ENCODE peak calls at places on chromosome 5, in six cellular contexts. J, G, O, F, K and M are unnamed samples.

GRCh38 chr5:134175874-134176522 is 752 bp downstream of the SKP1 start:
- DNase-seq in G (no peak), O (no peak), F (no peak), K (no peak), J (no peak), M (peak)

GRCh38 chr5:134095887-134096589 is 18.4 kb upstream of the TCF7 start:
- DNase-seq in F (no peak), K (no peak), G (no peak), O (no peak), J (no peak), M (no peak)

GRCh38 chr5:76294573-76294972 is 108.5 kb upstream of the IQGAP2 start:
- DNase-seq in K (no peak), G (no peak), J (no peak), O (no peak), F (no peak), M (peak)

GRCh38 chr5:141876628-141877477 is 1.4 kb downstream of the PCDH1 start:
- DNase-seq in J (peak), O (no peak), K (no peak), G (no peak), F (no peak), M (no peak)

GRCh38 chr5:147691134-147691533 is 91.4 kb downstream of the JAKMIP2 start:
- DNase-seq in G (no peak), J (no peak), O (no peak), K (no peak), F (no peak), M (no peak)

GRCh38 chr5:60295423-60295822 is 401.9 kb upstream of the PDE4D start:
- DNase-seq in O (peak), K (peak), G (no peak), F (no peak), J (peak), M (peak)

GRCh38 chr5:133420440-133421301 is 191.7 kb downstream of the FSTL4 start:
- DNase-seq in K (no peak), G (no peak), J (no peak), F (no peak), O (no peak), M (no peak)

GRCh38 chr5:72860499-72860898 is 44.0 kb downstream of the TNPO1 start:
- DNase-seq in J (no peak), K (no peak), G (no peak), F (no peak), O (no peak), M (no peak)

GRCh38 chr5:29382735-29383280 is 1810.7 kb upstream of the CDH6 start:
- DNase-seq in O (no peak), J (no peak), G (no peak), K (no peak), F (no peak), M (peak)

GRCh38 chr5:174288436-174288835 is 242.9 kb downstream of the NSG2 start:
- DNase-seq in G (no peak), K (no peak), O (no peak), J (no peak), F (no peak), M (no peak)

GRCh38 chr5:96537386-96537785 is 104.3 kb upstream of the PCSK1 start:
- DNase-seq in O (no peak), K (no peak), J (no peak), F (no peak), G (no peak), M (peak)

GRCh38 chr5:179311581-179311980 is 33.7 kb downstream of the ADAMTS2 start:
- DNase-seq in J (no peak), O (no peak), F (no peak), K (no peak), G (no peak), M (no peak)

GRCh38 chr5:107544967-107545366 is 125.8 kb downstream of the EFNA5 start:
- DNase-seq in G (no peak), O (no peak), J (no peak), K (no peak), F (no peak), M (no peak)

GRCh38 chr5:179263391-179264052 is 81.7 kb downstream of the ADAMTS2 start:
- DNase-seq in J (peak), G (no peak), O (no peak), K (peak), F (no peak), M (no peak)

GRCh38 chr5:115461506-115462290 is 82.9 kb downstream of the FEM1C start:
- DNase-seq in J (no peak), O (no peak), K (no peak), G (peak), F (no peak), M (no peak)

GRCh38 chr5:72144762-72145161 is 37.5 kb downstream of the MAP1B start:
- DNase-seq in K (no peak), G (no peak), O (no peak), J (no peak), F (no peak), M (no peak)

GRCh38 chr5:60541980-60542379 is 158.0 kb downstream of the DEPDC1B start:
- DNase-seq in G (no peak), K (no peak), F (no peak), J (no peak), O (peak), M (peak)

GRCh38 chr5:119678351-119679028 is 49.1 kb downstream of the FAM170A start:
- DNase-seq in O (no peak), F (no peak), K (no peak), J (no peak), G (no peak), M (no peak)

GRCh38 chr5:2883771-2884170 is 132.3 kb upstream of the IRX2 start:
- DNase-seq in G (no peak), F (no peak), J (no peak), K (no peak), O (no peak), M (no peak)

GRCh38 chr5:21236104-21236503 is 1248.1 kb upstream of the CDH18 start:
- DNase-seq in K (no peak), O (no peak), J (no peak), G (no peak), F (no peak), M (no peak)

GRCh38 chr5:172770374-172770674 is 671 bp downstream of the DUSP1 start:
- DNase-seq in O (no peak), K (no peak), G (no peak), J (no peak), F (no peak), M (no peak)

GRCh38 chr5:96997265-96997859 is 61.5 kb downstream of the LNPEP start:
- DNase-seq in G (peak), F (peak), K (peak), J (no peak), O (no peak), M (peak)

GRCh38 chr5:160511280-160511929 is 89.8 kb downstream of the PTTG1 start:
- DNase-seq in G (no peak), J (no peak), O (no peak), K (no peak), F (no peak), M (no peak)

GRCh38 chr5:160506006-160507004 is 84.7 kb downstream of the PTTG1 start:
- DNase-seq in O (no peak), K (peak), G (no peak), F (no peak), J (peak), M (no peak)

GRCh38 chr5:160508780-160509361 is 87.2 kb downstream of the PTTG1 start:
- DNase-seq in F (peak), K (peak), O (peak), J (peak), G (peak), M (peak)

GRCh38 chr5:160504906-160505305 is 83.3 kb downstream of the PTTG1 start:
- DNase-seq in O (no peak), K (no peak), G (no peak), J (no peak), F (no peak), M (no peak)

GRCh38 chr5:160507181-160507811 is 85.6 kb downstream of the PTTG1 start:
- DNase-seq in K (no peak), F (no peak), J (no peak), O (no peak), G (peak), M (peak)
- TF ChIP-seq MAX in K (no peak), F (no peak), J (no peak), O (no peak), G (no peak), M (no peak)

GRCh38 chr5:160420331-160420610 is 1.4 kb upstream of the PTTG1 start:
- DNase-seq in K (no peak), J (no peak), O (no peak), G (no peak), F (no peak), M (no peak)

GRCh38 chr5:160421625-160422258 is at the start of gene PTTG1:
- DNase-seq in G (peak), F (peak), J (peak), K (peak), O (peak), M (peak)

GRCh38 chr5:160423025-160423554 is 1.4 kb downstream of the PTTG1 start:
- DNase-seq in K (no peak), G (no peak), J (no peak), F (no peak), O (no peak), M (no peak)

GRCh38 chr5:160418561-160419457 is at the start of gene SLU7:
- DNase-seq in G (peak), J (peak), O (peak), K (peak), F (peak), M (peak)

GRCh38 chr5:160419458-160420330 is 813 bp upstream of the SLU7 start:
- DNase-seq in G (no peak), O (no peak), J (no peak), K (no peak), F (peak), M (no peak)
- TF ChIP-seq MAX in G (no peak), O (no peak), J (no peak), K (no peak), F (no peak), M (no peak)

GRCh38 chr5:58382131-58382534 is 77.8 kb downstream of the PLK2 start:
- DNase-seq in G (no peak), K (no peak), F (no peak), O (no peak), J (no peak), M (no peak)

GRCh38 chr5:58381566-58381965 is 78.3 kb downstream of the PLK2 start:
- DNase-seq in G (no peak), F (no peak), K (no peak), O (no peak), J (no peak), M (no peak)

GRCh38 chr5:58378613-58379385 is 81.1 kb downstream of the PLK2 start:
- DNase-seq in O (no peak), J (no peak), F (no peak), K (no peak), G (no peak), M (no peak)

GRCh38 chr5:58380655-58381054 is 79.2 kb downstream of the PLK2 start:
- DNase-seq in G (no peak), J (no peak), F (no peak), O (no peak), K (no peak), M (no peak)

GRCh38 chr5:58383459-58383858 is 76.4 kb downstream of the PLK2 start:
- DNase-seq in K (no peak), J (no peak), G (no peak), O (no peak), F (no peak), M (no peak)
- TF ChIP-seq MAX in K (no peak), J (no peak), G (no peak), O (no peak), F (no peak), M (no peak)

DNA sequence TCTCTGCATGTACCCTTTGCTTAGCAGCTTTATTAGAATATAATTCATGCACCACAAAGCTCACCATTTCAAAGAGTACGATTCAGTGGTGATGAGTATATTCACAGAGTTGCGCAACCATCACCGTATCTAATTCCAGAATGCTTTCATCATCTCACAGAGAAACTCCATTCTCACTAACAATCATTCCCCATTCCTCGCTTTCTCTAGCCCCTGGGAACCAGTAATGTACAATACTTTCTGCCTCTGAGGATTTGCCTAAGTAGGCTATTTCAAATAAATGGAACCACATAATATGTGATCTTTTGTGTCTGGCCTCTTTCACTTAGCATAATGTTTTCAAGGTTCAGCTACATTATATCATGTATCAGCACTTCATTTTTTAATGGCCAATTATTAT is 145.1 kb upstream of the ADAMTS16 start:
- DNase-seq in K (no peak), O (no peak), F (no peak), J (no peak), G (no peak), M (peak)
- TF ChIP-seq MAX in K (no peak), O (no peak), F (no peak), J (no peak), G (no peak), M (no peak)

DNA sequence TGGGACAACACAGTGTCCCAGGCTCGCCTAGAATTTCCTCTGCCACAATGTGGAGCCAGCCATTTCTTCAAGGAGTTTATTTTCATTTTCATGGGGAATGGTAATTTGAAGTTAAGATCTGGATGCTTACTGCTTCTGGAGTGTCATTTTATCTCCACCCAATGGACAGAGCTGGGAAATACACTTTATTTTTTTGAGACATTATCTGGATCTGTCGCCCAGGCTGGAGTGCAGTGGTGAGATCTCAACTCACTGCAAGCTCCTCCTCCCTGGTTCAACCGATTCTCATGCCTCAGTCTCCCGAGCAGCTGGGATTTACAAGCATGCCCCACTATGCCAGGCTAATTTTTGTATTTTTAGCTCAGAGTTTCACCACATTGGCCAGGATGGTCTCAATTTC is 12.7 kb upstream of the THG1L start:
- DNase-seq in K (peak), F (peak), O (peak), J (no peak), G (peak), M (peak)
- TF ChIP-seq MAX in K (no peak), F (no peak), O (no peak), J (no peak), G (no peak), M (no peak)

GRCh38 chr5:102152906-102153787 is 142.9 kb downstream of the SLCO4C1 start:
- DNase-seq in O (no peak), J (peak), K (peak), F (no peak), G (no peak), M (peak)
- TF ChIP-seq MAX in O (no peak), J (no peak), K (no peak), F (no peak), G (no peak), M (no peak)

GRCh38 chr5:85096426-85096825 is 711.7 kb upstream of the EDIL3 start:
- DNase-seq in J (no peak), F (no peak), K (no peak), O (no peak), G (no peak), M (no peak)
- TF ChIP-seq MAX in J (no peak), F (no peak), K (no peak), O (no peak), G (no peak), M (no peak)

GRCh38 chr5:42392917-42393316 is 30.3 kb upstream of the GHR start:
- DNase-seq in O (no peak), K (no peak), F (no peak), J (no peak), G (no peak), M (no peak)

GRCh38 chr5:42396111-42396510 is 27.1 kb upstream of the GHR start:
- DNase-seq in J (no peak), F (no peak), K (no peak), O (no peak), G (no peak), M (no peak)

GRCh38 chr5:42387563-42387962 is 35.7 kb upstream of the GHR start:
- DNase-seq in G (no peak), J (no peak), K (no peak), O (no peak), F (no peak), M (no peak)

GRCh38 chr5:42390115-42390514 is 33.1 kb upstream of the GHR start:
- DNase-seq in O (no peak), J (no peak), F (no peak), K (no peak), G (no peak), M (no peak)
- TF ChIP-seq MAX in O (no peak), J (no peak), F (no peak), K (no peak), G (no peak), M (no peak)

DNA sequence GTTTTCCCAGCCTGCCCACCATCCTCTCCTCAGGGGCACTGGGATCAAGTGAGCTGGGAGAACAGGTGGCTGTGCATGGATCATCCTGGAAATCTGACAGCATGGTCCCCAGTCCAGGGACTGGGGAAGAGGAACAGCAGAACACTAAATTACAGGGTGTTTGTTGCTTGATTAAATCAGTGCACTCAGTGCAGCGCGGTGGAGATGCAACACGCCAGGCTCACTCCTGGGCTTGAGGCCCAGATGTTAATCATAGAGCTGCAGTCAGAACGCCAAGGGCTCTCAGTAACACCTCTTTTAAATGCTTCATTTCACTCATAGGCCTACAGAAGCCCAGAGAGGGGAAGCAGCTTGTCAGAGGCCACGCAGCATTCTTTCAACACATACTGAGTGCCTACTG is 14.2 kb upstream of the LARP1 start:
- DNase-seq in O (no peak), F (no peak), K (peak), J (no peak), G (no peak), M (no peak)
- TF ChIP-seq MAX in O (no peak), F (no peak), K (no peak), J (no peak), G (no peak), M (no peak)